ENCODE peak calls at places on chromosome 18, in seven cellular contexts. One of them, this sample, is unnamed.

GRCh38 chr18:25496544-25496943 is 144.6 kb upstream of the ZNF521 start:
- DNase-seq in hypothalamus: no peak
- DNase-seq in HuH-7.5: no peak
- DNase-seq in H9: no peak
- DNase-seq in fibroblast of the conjunctiva: no peak
- DNase-seq in stimulated activated CD4-positive, alpha-beta T cell treated with anti-CD3 and anti-CD28 coated beads, Interleukin-4, amount 100 ng/mL, for 48 hours: no peak
- DNase-seq in non-pigmented ciliary epithelial cell: no peak
- DNase-seq in this sample: no peak

GRCh38 chr18:48023334-48024008 is 93.0 kb upstream of the SMAD2 start:
- DNase-seq in HuH-7.5: peak
- DNase-seq in H9: peak
- DNase-seq in hypothalamus: no peak
- DNase-seq in fibroblast of the conjunctiva: no peak
- DNase-seq in stimulated activated CD4-positive, alpha-beta T cell treated with anti-CD3 and anti-CD28 coated beads, Interleukin-4, amount 100 ng/mL, for 48 hours: no peak
- DNase-seq in non-pigmented ciliary epithelial cell: no peak
- DNase-seq in this sample: no peak

GRCh38 chr18:76657428-76657827 is 162.4 kb upstream of the ZNF516 start:
- DNase-seq in fibroblast of the conjunctiva: no peak
- DNase-seq in non-pigmented ciliary epithelial cell: no peak
- DNase-seq in HuH-7.5: no peak
- DNase-seq in H9: no peak
- DNase-seq in stimulated activated CD4-positive, alpha-beta T cell treated with anti-CD3 and anti-CD28 coated beads, Interleukin-4, amount 100 ng/mL, for 48 hours: no peak
- DNase-seq in hypothalamus: no peak
- DNase-seq in this sample: no peak

GRCh38 chr18:49967171-49967570 is 153.8 kb upstream of the ACAA2 start:
- DNase-seq in H9: no peak
- DNase-seq in non-pigmented ciliary epithelial cell: no peak
- DNase-seq in fibroblast of the conjunctiva: no peak
- DNase-seq in hypothalamus: no peak
- DNase-seq in stimulated activated CD4-positive, alpha-beta T cell treated with anti-CD3 and anti-CD28 coated beads, Interleukin-4, amount 100 ng/mL, for 48 hours: no peak
- DNase-seq in HuH-7.5: peak
- DNase-seq in this sample: no peak

GRCh38 chr18:35716169-35716831 is 134.8 kb downstream of the GALNT1 start:
- DNase-seq in fibroblast of the conjunctiva: no peak
- DNase-seq in HuH-7.5: no peak
- DNase-seq in H9: no peak
- DNase-seq in stimulated activated CD4-positive, alpha-beta T cell treated with anti-CD3 and anti-CD28 coated beads, Interleukin-4, amount 100 ng/mL, for 48 hours: no peak
- DNase-seq in non-pigmented ciliary epithelial cell: no peak
- DNase-seq in hypothalamus: no peak
- DNase-seq in this sample: no peak

GRCh38 chr18:50218432-50219197 is 23.7 kb upstream of the MYO5B start:
- DNase-seq in hypothalamus: no peak
- DNase-seq in non-pigmented ciliary epithelial cell: peak
- DNase-seq in fibroblast of the conjunctiva: no peak
- DNase-seq in H9: peak
- DNase-seq in HuH-7.5: no peak
- DNase-seq in stimulated activated CD4-positive, alpha-beta T cell treated with anti-CD3 and anti-CD28 coated beads, Interleukin-4, amount 100 ng/mL, for 48 hours: peak
- DNase-seq in this sample: no peak

GRCh38 chr18:24176727-24177416 is 38.0 kb downstream of the CABYR start:
- DNase-seq in hypothalamus: peak
- DNase-seq in fibroblast of the conjunctiva: peak
- DNase-seq in HuH-7.5: peak
- DNase-seq in H9: peak
- DNase-seq in stimulated activated CD4-positive, alpha-beta T cell treated with anti-CD3 and anti-CD28 coated beads, Interleukin-4, amount 100 ng/mL, for 48 hours: peak
- DNase-seq in non-pigmented ciliary epithelial cell: no peak
- DNase-seq in this sample: peak

GRCh38 chr18:72672364-72673151 is 128.4 kb upstream of the CBLN2 start:
- DNase-seq in stimulated activated CD4-positive, alpha-beta T cell treated with anti-CD3 and anti-CD28 coated beads, Interleukin-4, amount 100 ng/mL, for 48 hours: no peak
- DNase-seq in non-pigmented ciliary epithelial cell: peak
- DNase-seq in fibroblast of the conjunctiva: peak
- DNase-seq in hypothalamus: no peak
- DNase-seq in HuH-7.5: no peak
- DNase-seq in H9: no peak
- DNase-seq in this sample: no peak

GRCh38 chr18:13425357-13426095 is 207.0 kb downstream of the LDLRAD4 start:
- DNase-seq in stimulated activated CD4-positive, alpha-beta T cell treated with anti-CD3 and anti-CD28 coated beads, Interleukin-4, amount 100 ng/mL, for 48 hours: no peak
- DNase-seq in non-pigmented ciliary epithelial cell: no peak
- DNase-seq in HuH-7.5: no peak
- DNase-seq in fibroblast of the conjunctiva: no peak
- DNase-seq in H9: peak
- DNase-seq in hypothalamus: no peak
- DNase-seq in this sample: no peak